ENCODE peak calls at places on chromosomes 5 and 9, in six cellular contexts. O, L, N, V, Z and C are unnamed samples.

GRCh38 chr9:69582544-69583297 is 89.5 kb downstream of the APBA1 start:
- DNase-seq in L (no peak), Z (peak; percentile 70), N (no peak), V (no peak), O (no peak), C (no peak)

GRCh38 chr5:151150484-151151262 is 6.9 kb downstream of the ANXA6 start:
- DNase-seq in V (peak; percentile 53), O (peak; percentile 16), N (peak; percentile 68), L (no peak), Z (peak; percentile 68), C (no peak)

GRCh38 chr5:93433422-93433821 is 147.6 kb downstream of the NR2F1-AS1 start:
- DNase-seq in Z (no peak), O (no peak), V (no peak), L (no peak), N (peak; percentile 47), C (no peak)

GRCh38 chr5:43221502-43221901 is 29.5 kb downstream of the NIM1K start:
- DNase-seq in V (no peak), L (no peak), Z (peak; percentile 49), O (no peak), N (no peak), C (no peak)

GRCh38 chr9:71361357-71361756 is 239.9 kb upstream of the TRPM3 start:
- DNase-seq in Z (no peak), N (no peak), O (no peak), V (no peak), L (no peak), C (no peak)

GRCh38 chr5:110054240-110054639 is 364.5 kb downstream of the MAN2A1 start:
- DNase-seq in V (no peak), N (peak; percentile 31), Z (peak; percentile 85), O (no peak), L (peak; percentile 18), C (no peak)

GRCh38 chr9:21549251-21549765 is 67.2 kb upstream of the IFNE start:
- DNase-seq in L (no peak), N (peak; percentile 93), O (no peak), V (peak; percentile 62), Z (no peak), C (no peak)

GRCh38 chr5:171342362-171343111 is 33.5 kb downstream of the TLX3 start:
- DNase-seq in V (peak; percentile 71), Z (peak; percentile 37), N (peak; percentile 88), L (no peak), O (peak; percentile 58), C (no peak)

GRCh38 chr9:21833090-21833801 is 30.8 kb downstream of the MTAP start:
- DNase-seq in N (no peak), O (no peak), V (no peak), L (no peak), Z (peak; percentile 98), C (no peak)

GRCh38 chr5:134141346-134142050 is 27.0 kb downstream of the TCF7 start:
- DNase-seq in O (no peak), V (no peak), N (no peak), Z (no peak), L (no peak), C (no peak)

GRCh38 chr5:108212775-108213346 is 169.0 kb downstream of the FBXL17 start:
- DNase-seq in Z (no peak), O (no peak), L (no peak), V (no peak), N (peak; percentile 26), C (no peak)

GRCh38 chr5:121758640-121759039 is 93.0 kb upstream of the FTMT start:
- DNase-seq in Z (no peak), O (no peak), V (no peak), L (no peak), N (no peak), C (no peak)

GRCh38 chr5:33228149-33228548 is 212.6 kb upstream of the TARS1 start:
- DNase-seq in N (no peak), L (no peak), Z (no peak), V (no peak), O (no peak), C (no peak)

GRCh38 chr9:477146-477545 is 262.5 kb downstream of the DOCK8 start:
- DNase-seq in N (peak; percentile 6), V (no peak), O (no peak), Z (no peak), L (no peak), C (no peak)

GRCh38 chr9:107644774-107645463 is 155.3 kb upstream of the KLF4 start:
- DNase-seq in Z (peak; percentile 52), V (peak; percentile 43), N (no peak), O (no peak), L (no peak), C (no peak)

GRCh38 chr5:100646011-100646410 is 110.8 kb downstream of the FAM174A start:
- DNase-seq in Z (no peak), V (no peak), O (no peak), N (no peak), L (no peak), C (no peak)

GRCh38 chr9:98164912-98165311 is 27.5 kb downstream of the CORO2A start:
- DNase-seq in O (no peak), Z (no peak), L (no peak), V (no peak), N (no peak), C (no peak)

GRCh38 chr9:99171225-99172128 is 50.3 kb downstream of the ALG2 start:
- DNase-seq in O (no peak), L (no peak), N (no peak), Z (no peak), V (no peak), C (no peak)

GRCh38 chr9:113682297-113682771 is 193.8 kb upstream of the ZNF618 start:
- DNase-seq in N (peak; percentile 90), V (peak; percentile 80), O (peak; percentile 83), Z (peak; percentile 48), L (peak; percentile 5), C (no peak)

GRCh38 chr9:99130069-99130468 is 25.2 kb downstream of the TGFBR1 start:
- DNase-seq in V (no peak), O (no peak), L (no peak), Z (peak; percentile 77), N (no peak), C (no peak)

GRCh38 chr5:137385064-137385463 is 114.1 kb downstream of the SPOCK1 start:
- DNase-seq in N (no peak), V (no peak), O (no peak), L (no peak), Z (no peak), C (no peak)

GRCh38 chr9:111876179-111876578 is 20.4 kb upstream of the UGCG start:
- DNase-seq in Z (no peak), V (no peak), O (no peak), N (no peak), L (no peak), C (no peak)

GRCh38 chr5:157162919-157163510 is 3.0 kb downstream of the GARIN3 start:
- DNase-seq in N (no peak), L (no peak), V (no peak), O (no peak), Z (no peak), C (no peak)

GRCh38 chr9:22452415-22453010 is 5.9 kb downstream of the DMRTA1 start:
- DNase-seq in O (peak; percentile 19), Z (peak; percentile 35), V (peak; percentile 12), N (peak; percentile 83), L (no peak), C (no peak)

GRCh38 chr5:139272471-139273321 is 20.8 kb upstream of the MATR3 start:
- DNase-seq in Z (peak; percentile 88), V (no peak), O (no peak), N (peak; percentile 52), L (no peak), C (no peak)

GRCh38 chr5:10710513-10711128 is 50.4 kb downstream of the DAP start:
- DNase-seq in O (no peak), N (no peak), Z (no peak), L (no peak), V (no peak), C (no peak)

GRCh38 chr5:86894006-86894560 is 276.3 kb downstream of the COX7C start:
- DNase-seq in V (no peak), L (no peak), N (no peak), Z (no peak), O (no peak), C (no peak)

GRCh38 chr9:94817291-94818195 is 91.0 kb downstream of the AOPEP start:
- DNase-seq in V (no peak), Z (no peak), O (no peak), N (no peak), L (no peak), C (no peak)

GRCh38 chr9:129353697-129354336 is 175.8 kb upstream of the IER5L start:
- DNase-seq in V (no peak), L (no peak), O (no peak), Z (no peak), N (no peak), C (no peak)

GRCh38 chr5:74546796-74547195 is 93.7 kb downstream of the ENC1 start:
- DNase-seq in Z (no peak), N (peak; percentile 16), V (no peak), L (no peak), O (no peak), C (no peak)

GRCh38 chr9:130042406-130042930 is 521 bp downstream of the FNBP1 start:
- DNase-seq in L (no peak), N (peak; percentile 70), Z (no peak), O (no peak), V (peak; percentile 60), C (no peak)

GRCh38 chr9:70003786-70004185 is 39.9 kb upstream of the MAMDC2 start:
- DNase-seq in V (no peak), Z (no peak), O (no peak), N (peak; percentile 60), L (no peak), C (no peak)

GRCh38 chr5:81665795-81666194 is 85.1 kb downstream of the SSBP2 start:
- DNase-seq in O (no peak), N (no peak), V (no peak), L (no peak), Z (no peak), C (no peak)